ENCODE peak calls at places on chromosomes 7 and 10, in four cellular contexts. I is HepG2, J is K562, G is GM12878. V is an unnamed sample.

GRCh38 chr10:10826125-10826524 is 191.5 kb upstream of the CELF2 start:
- DNase-seq in G (no peak), J (no peak), I (no peak), V (peak)

GRCh38 chr7:67512481-67512880 is 515.8 kb downstream of the TYW1 start:
- DNase-seq in J (no peak), G (no peak), I (no peak), V (no peak)

GRCh38 chr7:32154797-32155196 is 84.6 kb upstream of the PDE1C start:
- DNase-seq in I (no peak), G (no peak), J (no peak), V (peak)

GRCh38 chr7:96953676-96954513 is 51.5 kb upstream of the DLX6 start:
- DNase-seq in J (no peak), G (no peak), I (no peak), V (no peak)

GRCh38 chr10:16779375-16779774 is 37.8 kb downstream of the RSU1 start:
- DNase-seq in G (no peak), J (no peak), I (no peak), V (no peak)

GRCh38 chr7:5552123-5552522 is 128.5 kb upstream of the TNRC18 start:
- DNase-seq in J (no peak), G (no peak), I (no peak), V (no peak)

GRCh38 chr10:35056686-35057085 is 33.5 kb downstream of the CUL2 start:
- DNase-seq in I (no peak), G (no peak), J (no peak), V (peak)

GRCh38 chr7:117164578-117164977 is 158.3 kb downstream of the WNT2 start:
- DNase-seq in J (no peak), I (no peak), G (no peak), V (no peak)

GRCh38 chr7:17131060-17131345 is 167.4 kb upstream of the AHR start:
- DNase-seq in J (no peak), I (peak), G (no peak), V (no peak)

GRCh38 chr7:18671176-18671575 is 175.6 kb downstream of the HDAC9 start:
- DNase-seq in I (no peak), G (no peak), J (no peak), V (no peak)

GRCh38 chr10:51242393-51242792 is 168.1 kb downstream of the PRKG1 start:
- DNase-seq in G (no peak), I (no peak), J (no peak), V (no peak)

GRCh38 chr7:79452495-79453265 is 787 bp downstream of the MAGI2 start:
- DNase-seq in J (no peak), G (no peak), I (peak), V (peak)

GRCh38 chr10:131762789-131763696 is 137.8 kb upstream of the PPP2R2D start:
- DNase-seq in J (no peak), I (no peak), G (no peak), V (no peak)

GRCh38 chr10:29202541-29202940 is 86.3 kb upstream of the LYZL1 start:
- DNase-seq in G (no peak), I (no peak), J (no peak), V (peak)

GRCh38 chr7:12728192-12728538 is 40.7 kb downstream of the ARL4A start:
- DNase-seq in J (no peak), G (no peak), I (no peak), V (peak)

GRCh38 chr7:128240696-128241386 is at the start of gene LEP:
- DNase-seq in G (no peak), J (no peak), I (no peak), V (no peak)

GRCh38 chr10:71595649-71596048 is 123.9 kb downstream of the C10orf105 start:
- DNase-seq in G (no peak), I (no peak), J (no peak), V (no peak)

GRCh38 chr10:69684020-69684980 is 54.3 kb downstream of the FAM241B start:
- DNase-seq in J (no peak), I (peak), G (no peak), V (peak)

GRCh38 chr10:95536017-95536416 is 25.2 kb downstream of the SORBS1 start:
- DNase-seq in I (no peak), J (no peak), G (no peak), V (peak)

GRCh38 chr7:149714910-149715471 is 58.4 kb downstream of the ZNF467 start:
- DNase-seq in I (no peak), G (no peak), J (no peak), V (peak)

GRCh38 chr7:3067193-3067592 is 23.5 kb upstream of the CARD11 start:
- DNase-seq in I (no peak), J (no peak), G (no peak), V (no peak)

GRCh38 chr10:114239117-114239993 is at the start of gene VWA2:
- DNase-seq in J (no peak), I (no peak), G (no peak), V (peak)

GRCh38 chr7:522071-522937 is 2.7 kb upstream of the PDGFA start:
- DNase-seq in I (no peak), G (peak), J (peak), V (peak)

GRCh38 chr7:66267249-66267648 is 62.1 kb downstream of the TPST1 start:
- DNase-seq in I (no peak), G (no peak), J (no peak), V (no peak)

GRCh38 chr10:119251315-119251708 is 43.9 kb downstream of the GRK5 start:
- DNase-seq in G (no peak), J (peak), I (no peak), V (peak)

GRCh38 chr10:131786756-131787605 is 113.8 kb upstream of the PPP2R2D start:
- DNase-seq in J (no peak), I (no peak), G (peak), V (peak)

GRCh38 chr7:50721160-50721559 is 61.5 kb downstream of the GRB10 start:
- DNase-seq in I (no peak), J (no peak), G (no peak), V (peak)

GRCh38 chr10:131730771-131731497 is 169.9 kb upstream of the PPP2R2D start:
- DNase-seq in G (no peak), I (no peak), J (no peak), V (no peak)

GRCh38 chr7:75993689-75994387 is 557 bp downstream of the TMEM120A start:
- DNase-seq in G (no peak), J (peak), I (peak), V (peak)

GRCh38 chr7:157854066-157854891 is 517.5 kb downstream of the DNAJB6 start:
- DNase-seq in J (no peak), I (peak), G (no peak), V (no peak)

GRCh38 chr7:108846471-108846870 is 276.8 kb downstream of the DNAJB9 start:
- DNase-seq in G (no peak), J (no peak), I (no peak), V (no peak)

GRCh38 chr7:151117565-151117964 is 31.3 kb downstream of the AGAP3 start:
- DNase-seq in G (no peak), I (no peak), J (no peak), V (no peak)
- H3K9ac ChIP-seq in G (no peak), I (no peak), J (no peak), V (no peak)

GRCh38 chr7:99499356-99499712 is 747 bp downstream of the ZNF394 start:
- DNase-seq in J (no peak), G (no peak), I (no peak), V (no peak)
- TF ChIP-seq MYC in J (no peak), G (no peak), I (no peak), V (no peak)

DNA sequence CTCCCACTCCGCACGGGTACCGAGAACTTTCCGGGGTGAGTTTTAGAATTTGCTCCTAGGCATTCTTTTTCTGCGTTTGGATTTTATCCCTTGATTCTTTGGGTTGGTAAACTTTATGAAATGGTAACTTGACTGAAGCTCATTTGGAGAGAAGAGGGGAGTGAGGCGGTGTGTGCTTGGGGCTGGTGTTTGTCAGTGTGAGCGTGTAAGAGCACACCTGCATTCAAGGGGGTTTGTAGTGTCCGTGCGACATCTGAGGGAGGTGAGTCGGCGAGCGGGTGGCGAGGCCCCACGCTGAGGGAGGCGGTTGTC is 2.4 kb upstream of the ZNF503 start:
- DNase-seq in J (no peak), G (no peak), I (no peak), V (no peak)
- H3K9ac ChIP-seq in J (no peak), G (no peak), I (peak), V (no peak)

GRCh38 chr7:106737202-106737562 is 76.2 kb upstream of the CCDC71L start:
- DNase-seq in J (no peak), G (no peak), I (no peak), V (peak)
- TF ChIP-seq MYC in J (no peak), G (no peak), I (no peak), V (no peak)

GRCh38 chr10:118238573-118239240 is 103.4 kb downstream of the FAM204A start:
- DNase-seq in I (no peak), J (no peak), G (no peak), V (no peak)
- H3K9ac ChIP-seq in I (no peak), J (no peak), G (no peak), V (no peak)

DNA sequence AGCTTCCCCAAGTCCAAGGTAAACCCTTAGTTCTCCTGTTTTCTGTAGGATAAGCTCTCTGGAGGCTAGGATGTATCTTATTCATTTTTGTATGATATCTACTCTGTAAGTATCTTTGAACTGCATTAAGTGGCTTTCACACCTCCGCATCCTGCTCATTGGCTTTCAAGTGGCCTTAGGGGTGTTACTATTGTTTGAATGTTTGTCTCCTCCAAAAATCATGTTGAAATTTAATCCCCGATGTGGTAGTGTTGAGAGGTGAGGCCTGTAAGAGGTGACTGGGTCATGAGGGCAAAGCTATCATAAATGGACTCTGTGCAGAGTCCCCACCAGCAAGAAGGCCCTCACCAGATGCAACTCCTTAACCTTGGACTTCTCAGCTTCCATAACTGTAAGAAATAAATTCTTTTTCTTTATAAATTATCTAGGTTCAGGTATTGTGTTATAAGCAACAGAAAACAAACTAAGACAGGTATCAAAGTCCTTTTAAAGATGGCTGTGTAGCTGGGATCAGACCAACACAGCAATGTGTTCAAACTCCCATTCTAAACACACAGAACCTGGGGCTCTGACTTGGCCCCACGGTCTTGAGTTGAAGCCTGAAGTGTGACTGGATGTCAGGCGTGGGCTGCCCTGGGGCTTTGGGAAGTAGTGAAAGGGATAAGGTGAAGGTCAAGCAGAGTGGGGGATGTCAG is 25.9 kb downstream of the TBXAS1 start:
- DNase-seq in I (no peak), J (no peak), G (no peak), V (no peak)
- TF ChIP-seq MYC in I (no peak), J (peak), G (no peak), V (no peak)

GRCh38 chr10:27699778-27700177 is 45.8 kb downstream of the MKX start:
- DNase-seq in G (no peak), J (no peak), I (no peak), V (no peak)
- H3K9ac ChIP-seq in G (no peak), J (no peak), I (no peak), V (no peak)

V was measured in endothelial cell of umbilical vein.